ENCODE peak calls at places on chromosomes 16 and 17, in eight cellular contexts. H is endodermal cell, G is HCT116, L is A549, X is mammary epithelial cell, F is H9, Z is fibroblast of lung, J is left ventricle myocardium inferior. U is an unnamed sample. For H3K4me1, the result is how much of the 10 kb centered on the place peaks cover.

GRCh38 chr17:63434951-63435571 is 11.0 kb downstream of the CYB561 start:
- DNase-seq in X (peak), F (peak), G (peak), J (peak), Z (peak), H (peak), L (peak), U (no peak)

GRCh38 chr17:36857698-36858097 is 79.6 kb upstream of the LHX1 start:
- DNase-seq in L (no peak), H (no peak), F (no peak), Z (no peak), X (no peak), J (no peak), G (no peak), U (no peak)

GRCh38 chr16:16045879-16046278 is 96.5 kb downstream of the ABCC1 start:
- DNase-seq in F (peak), L (no peak), X (no peak), G (no peak), Z (no peak), H (peak), J (no peak), U (peak)

GRCh38 chr16:82783933-82784566 is 157.3 kb downstream of the CDH13 start:
- DNase-seq in G (no peak), X (no peak), H (no peak), Z (no peak), J (no peak), L (no peak), F (no peak), U (no peak)

GRCh38 chr16:85675528-85675927 is 13.2 kb downstream of the GINS2 start:
- DNase-seq in X (no peak), J (no peak), F (no peak), G (no peak), H (no peak), Z (peak), L (peak), U (peak)

GRCh38 chr16:83453977-83454376 is 353.8 kb upstream of the HSBP1 start:
- DNase-seq in J (no peak), L (no peak), G (no peak), H (no peak), X (no peak), F (no peak), Z (no peak), U (no peak)

GRCh38 chr17:31442860-31443259 is 51.4 kb downstream of the RAB11FIP4 start:
- DNase-seq in Z (peak), J (no peak), H (no peak), G (no peak), F (no peak), X (no peak), L (no peak), U (no peak)

GRCh38 chr17:42744283-42744805 is 496 bp downstream of the EZH1 start:
- DNase-seq in G (peak), H (no peak), X (peak), J (peak), L (peak), F (no peak), Z (peak), U (peak)

GRCh38 chr16:85667841-85668413 is 20.8 kb downstream of the GINS2 start:
- DNase-seq in H (no peak), G (no peak), L (no peak), Z (no peak), J (no peak), X (no peak), F (no peak), U (no peak)

GRCh38 chr17:21452377-21453143 is 76.4 kb downstream of the KCNJ12 start:
- DNase-seq in H (peak), Z (peak), F (peak), J (peak), G (peak), L (no peak), X (peak), U (peak)

GRCh38 chr16:85897384-85897783 is 1.6 kb upstream of the IRF8 start:
- DNase-seq in X (no peak), L (no peak), J (no peak), F (no peak), G (no peak), H (no peak), Z (no peak), U (no peak)

GRCh38 chr17:33871720-33872535 is 383.2 kb upstream of the CCL2 start:
- DNase-seq in Z (no peak), L (peak), H (peak), J (no peak), G (no peak), F (no peak), X (peak), U (no peak)

GRCh38 chr16:66189951-66190350 is 176.5 kb upstream of the CDH5 start:
- DNase-seq in H (no peak), J (no peak), G (no peak), X (peak), Z (peak), L (no peak), F (no peak), U (no peak)

GRCh38 chr16:49687603-49688002 is 168.3 kb downstream of the ZNF423 start:
- DNase-seq in G (no peak), H (no peak), Z (no peak), F (no peak), L (no peak), J (no peak), X (no peak), U (no peak)

GRCh38 chr17:33233855-33234228 is 59.3 kb downstream of the ASIC2 start:
- DNase-seq in L (no peak), Z (no peak), X (no peak), G (no peak), J (peak), H (no peak), F (no peak), U (no peak)

GRCh38 chr17:29292071-29292991 is 1.6 kb downstream of the NUFIP2 start:
- DNase-seq in H (peak), F (peak), J (peak), X (peak), G (no peak), L (peak), Z (peak), U (peak)

GRCh38 chr17:57677858-57678257 is 67.2 kb downstream of the CCDC182 start:
- DNase-seq in L (no peak), G (no peak), F (peak), H (no peak), Z (no peak), X (no peak), J (no peak), U (no peak)

GRCh38 chr17:82702161-82702932 is 3.8 kb upstream of the RAB40B start:
- DNase-seq in L (no peak), Z (no peak), J (no peak), G (no peak), X (no peak), F (peak), H (no peak), U (no peak)

GRCh38 chr17:33874617-33875060 is 380.4 kb upstream of the CCL2 start:
- DNase-seq in Z (no peak), L (no peak), G (no peak), F (no peak), X (no peak), H (peak), J (no peak), U (peak)

GRCh38 chr16:86579268-86580062 is 1.1 kb downstream of the FOXL1 start:
- DNase-seq in J (no peak), L (no peak), G (no peak), H (peak), X (no peak), F (no peak), Z (no peak), U (peak)

GRCh38 chr16:85850344-85850880 is 48.5 kb upstream of the IRF8 start:
- DNase-seq in X (no peak), L (no peak), J (no peak), G (no peak), H (peak), F (no peak), Z (no peak), U (no peak)

GRCh38 chr16:58021661-58022551 is 3.6 kb upstream of the MMP15 start:
- DNase-seq in J (peak), X (peak), L (no peak), H (no peak), Z (peak), G (no peak), F (no peak), U (no peak)

GRCh38 chr17:29179232-29180036 is 764 bp downstream of the MYO18A start:
- DNase-seq in H (peak), Z (no peak), F (peak), L (peak), J (peak), G (no peak), X (peak), U (peak)

GRCh38 chr16:83725313-83725712 is 82.5 kb upstream of the HSBP1 start:
- DNase-seq in L (no peak), H (no peak), J (no peak), F (no peak), Z (no peak), G (no peak), X (no peak), U (no peak)

GRCh38 chr16:3529175-3529574 is 28.4 kb downstream of the CLUAP1 start:
- DNase-seq in L (no peak), X (no peak), J (no peak), H (no peak), F (no peak), Z (no peak), G (no peak), U (no peak)

GRCh38 chr17:59361916-59362810 is 30.7 kb downstream of the YPEL2 start:
- DNase-seq in X (peak), L (no peak), G (no peak), J (no peak), Z (peak), F (no peak), H (no peak), U (no peak)

GRCh38 chr16:85570213-85570734 is 42.8 kb upstream of the GSE1 start:
- DNase-seq in L (no peak), X (peak), H (no peak), J (no peak), Z (no peak), G (peak), F (no peak), U (no peak)

GRCh38 chr16:24452724-24453123 is 86.6 kb upstream of the RBBP6 start:
- DNase-seq in G (no peak), L (no peak), Z (no peak), X (no peak), J (no peak), H (no peak), F (no peak), U (no peak)

GRCh38 chr16:67477960-67478554 is 2.9 kb downstream of the ATP6V0D1 start:
- DNase-seq in G (no peak), L (no peak), X (no peak), Z (no peak), H (no peak), J (no peak), F (no peak), U (no peak)

GRCh38 chr17:19360772-19361171 is 1.8 kb downstream of the B9D1 start:
- DNase-seq in L (no peak), G (no peak), F (no peak), Z (no peak), X (no peak), J (no peak), H (peak), U (no peak)

GRCh38 chr16:86215233-86215978 is 294.9 kb upstream of the FOXF1 start:
- DNase-seq in X (no peak), J (no peak), H (no peak), F (no peak), G (no peak), L (no peak), Z (no peak), U (no peak)

GRCh38 chr17:39239640-39240314 is 14.0 kb upstream of the STAC2 start:
- DNase-seq in X (peak), L (peak), Z (no peak), G (peak), F (peak), J (no peak), H (peak), U (peak)

GRCh38 chr17:68892193-68892592 is 63.0 kb downstream of the ABCA8 start:
- DNase-seq in G (no peak), J (no peak), L (no peak), F (no peak), X (no peak), Z (no peak), H (no peak), U (no peak)

GRCh38 chr17:68892658-68893057 is 62.5 kb downstream of the ABCA8 start:
- DNase-seq in Z (no peak), F (no peak), L (no peak), H (no peak), J (no peak), X (no peak), G (no peak), U (no peak)

GRCh38 chr17:68903294-68903693 is 51.9 kb downstream of the ABCA8 start:
- DNase-seq in Z (no peak), X (no peak), H (no peak), F (no peak), G (no peak), L (no peak), J (no peak), U (no peak)

GRCh38 chr17:68897557-68897956 is 57.6 kb downstream of the ABCA8 start:
- DNase-seq in H (no peak), L (no peak), Z (no peak), F (no peak), J (no peak), X (no peak), G (no peak), U (no peak)
- H3K4me1 ChIP-seq in H (under half), L (under half), Z (under half), F (under half), J (under half), X (under half), G (under half), U (under half)

GRCh38 chr17:40522961-40523310 is 21.5 kb upstream of the TNS4 start:
- DNase-seq in L (no peak), G (no peak), F (no peak), Z (no peak), H (peak), J (no peak), X (no peak), U (no peak)
- H3K4me1 ChIP-seq in L (half or more), G (under half), F (under half), Z (under half), H (under half), J (under half), X (half or more), U (under half)

GRCh38 chr17:81432873-81433451 is 37.7 kb downstream of the BAHCC1 start:
- DNase-seq in J (no peak), H (no peak), L (no peak), G (no peak), F (no peak), X (no peak), Z (no peak), U (no peak)
- H3K4me1 ChIP-seq in J (half or more), H (under half), L (half or more), G (under half), F (under half), X (under half), Z (under half), U (under half)

GRCh38 chr17:75346906-75347305 is 57.7 kb upstream of the SLC25A19 start:
- DNase-seq in J (no peak), H (peak), G (no peak), F (peak), L (no peak), X (peak), Z (peak), U (peak)
- H3K4me1 ChIP-seq in J (half or more), H (under half), G (under half), F (under half), L (under half), X (under half), Z (under half), U (half or more)

U was measured in GM23338.